ENCODE peak calls at places on chromosomes 4 and X, in seven cellular contexts. O, S, U, K, X, B and I are unnamed samples.

GRCh38 chrX:35664838-35665237 is 133.3 kb upstream of the MAGEB16 start:
- DNase-seq in U (no peak), O (no peak), K (no peak), X (no peak), B (no peak), S (no peak), I (no peak)

GRCh38 chr4:25320374-25321172 is 8.0 kb downstream of the ZCCHC4 start:
- DNase-seq in X (no peak), K (no peak), S (no peak), B (no peak), U (no peak), O (no peak), I (no peak)

GRCh38 chr4:75289843-75290616 is 224.2 kb downstream of the RCHY1 start:
- DNase-seq in X (peak), B (no peak), K (no peak), S (peak), U (peak), O (no peak), I (peak)

GRCh38 chr4:76090241-76090691 is 15.8 kb downstream of the ART3 start:
- DNase-seq in X (no peak), B (no peak), S (no peak), K (no peak), O (peak), U (no peak), I (no peak)

GRCh38 chrX:17405225-17405969 is 30.4 kb downstream of the NHS start:
- DNase-seq in U (no peak), O (no peak), B (no peak), S (no peak), K (no peak), X (no peak), I (no peak)

GRCh38 chr4:181018472-181018871 is 1224.7 kb upstream of the TENM3 start:
- DNase-seq in U (no peak), S (no peak), O (no peak), B (no peak), K (no peak), X (no peak), I (no peak)

GRCh38 chrX:87391742-87392141 is 125.9 kb upstream of the KLHL4 start:
- DNase-seq in B (no peak), K (no peak), U (no peak), S (no peak), O (no peak), X (no peak), I (no peak)

GRCh38 chr4:684611-685010 is 4.3 kb downstream of the SLC49A3 start:
- DNase-seq in B (no peak), O (no peak), K (no peak), U (no peak), X (no peak), S (no peak), I (no peak)

GRCh38 chr4:126544276-126544675 is 1088.5 kb upstream of the INTU start:
- DNase-seq in K (no peak), O (no peak), U (no peak), X (no peak), B (no peak), S (no peak), I (no peak)

GRCh38 chr4:109728385-109728784 is 1.5 kb downstream of the PLA2G12A start:
- DNase-seq in B (no peak), X (no peak), K (no peak), O (no peak), S (no peak), U (no peak), I (no peak)

GRCh38 chrX:3403748-3404147 is 57.3 kb upstream of the MXRA5 start:
- DNase-seq in X (no peak), U (no peak), K (no peak), O (no peak), S (no peak), B (no peak), I (no peak)

GRCh38 chr4:158630893-158631292 is 40.8 kb downstream of the C4orf46 start:
- DNase-seq in S (no peak), U (no peak), O (no peak), X (no peak), K (no peak), B (no peak), I (peak)

GRCh38 chr4:182808673-182809416 is 108.3 kb downstream of the DCTD start:
- DNase-seq in U (no peak), S (peak), B (no peak), O (no peak), X (no peak), K (no peak), I (no peak)

GRCh38 chr4:139085141-139085540 is 69.6 kb downstream of the NOCT start:
- DNase-seq in B (no peak), X (no peak), S (no peak), K (no peak), O (no peak), U (no peak), I (no peak)

GRCh38 chrX:9682456-9682855 is 83.2 kb downstream of the GPR143 start:
- DNase-seq in K (no peak), X (no peak), S (no peak), U (no peak), O (no peak), B (no peak), I (peak)

GRCh38 chrX:74579597-74580209 is 34.7 kb downstream of the RLIM start:
- DNase-seq in O (no peak), S (no peak), B (no peak), U (no peak), K (no peak), X (no peak), I (no peak)

GRCh38 chrX:19776753-19777152 is 110.6 kb downstream of the SH3KBP1 start:
- DNase-seq in S (no peak), B (no peak), X (no peak), U (no peak), O (no peak), K (no peak), I (no peak)

GRCh38 chr4:96676754-96677435 is 837.0 kb downstream of the PDHA2 start:
- DNase-seq in U (no peak), X (no peak), S (no peak), O (no peak), B (no peak), K (no peak), I (no peak)

GRCh38 chr4:81353861-81354260 is 117.8 kb downstream of the RASGEF1B start:
- DNase-seq in K (no peak), B (no peak), O (no peak), U (no peak), S (no peak), X (no peak), I (no peak)

GRCh38 chr4:126906466-126906865 is 726.3 kb upstream of the INTU start:
- DNase-seq in O (no peak), B (no peak), U (no peak), K (no peak), S (no peak), X (no peak), I (no peak)

GRCh38 chr4:119053245-119053644 is 82.4 kb upstream of the MYOZ2 start:
- DNase-seq in S (no peak), X (no peak), O (no peak), K (no peak), B (no peak), U (no peak), I (no peak)

GRCh38 chr4:158929939-158930344 is 161.1 kb downstream of the FNIP2 start:
- DNase-seq in S (no peak), U (no peak), K (no peak), X (no peak), O (no peak), B (no peak), I (no peak)

GRCh38 chrX:143340190-143340589 is 177.1 kb downstream of the SPANXN3 start:
- DNase-seq in O (no peak), K (no peak), X (no peak), S (no peak), B (no peak), U (no peak), I (no peak)

GRCh38 chrX:150989420-150989819 is 6.3 kb downstream of the HMGB3 start:
- DNase-seq in K (no peak), U (no peak), B (no peak), X (no peak), S (no peak), O (no peak), I (no peak)

GRCh38 chrX:146449243-146449642 is 360.3 kb upstream of the CXorf51B start:
- DNase-seq in K (no peak), O (no peak), X (no peak), B (no peak), U (no peak), S (no peak), I (no peak)

GRCh38 chr4:105060628-105061027 is 86.0 kb upstream of the TET2 start:
- DNase-seq in S (peak), K (no peak), B (no peak), O (no peak), X (peak), U (no peak), I (no peak)

GRCh38 chr4:119626420-119626819 is 2.2 kb downstream of the PDE5A start:
- DNase-seq in O (no peak), K (no peak), S (no peak), X (no peak), B (no peak), U (no peak), I (no peak)

GRCh38 chrX:85004255-85004654 is 578 bp downstream of the APOOL start:
- DNase-seq in O (no peak), U (no peak), K (no peak), X (no peak), S (no peak), B (no peak), I (no peak)

GRCh38 chr4:168637872-168638756 is 141.3 kb downstream of the PALLD start:
- DNase-seq in K (no peak), U (no peak), O (no peak), B (no peak), S (no peak), X (no peak), I (no peak)

GRCh38 chr4:99640676-99641075 is 17.0 kb downstream of the C4orf54 start:
- DNase-seq in U (no peak), O (no peak), K (no peak), B (no peak), S (no peak), X (no peak), I (no peak)

GRCh38 chrX:68084765-68085164 is 348.5 kb downstream of the OPHN1 start:
- DNase-seq in X (no peak), B (no peak), S (no peak), U (no peak), O (no peak), K (no peak), I (no peak)

GRCh38 chrX:1521459-1521956 is 15.5 kb downstream of the P2RY8 start:
- DNase-seq in X (peak), K (peak), U (no peak), O (no peak), B (no peak), S (peak), I (peak)
- TF ChIP-seq POLR2AphosphoS5 in X (no peak), K (no peak), U (no peak), O (no peak), B (no peak), S (peak), I (peak)

DNA sequence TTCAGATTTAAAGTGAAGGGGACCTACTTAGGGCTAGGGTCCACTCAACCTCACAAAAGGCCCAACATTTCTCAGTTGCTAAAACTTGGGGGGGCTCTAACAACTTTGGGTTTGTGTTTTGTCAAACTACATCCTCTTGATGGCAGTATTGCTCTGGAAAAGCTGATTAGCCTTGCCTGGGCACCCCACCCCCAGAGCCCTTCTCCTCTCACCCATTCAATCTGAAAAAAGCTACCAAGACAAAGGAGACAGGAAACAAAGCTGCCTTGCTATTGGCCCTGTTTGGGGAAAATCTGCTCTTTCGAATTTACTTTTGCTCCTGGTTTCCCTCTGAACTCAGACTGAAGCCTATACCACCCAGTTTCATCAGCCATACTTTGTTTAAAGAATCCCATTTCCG is 195.2 kb upstream of the STK26 start:
- DNase-seq in S (peak), O (peak), U (no peak), B (no peak), X (no peak), K (no peak), I (no peak)
- TF ChIP-seq POLR2A in S (no peak), O (peak), U (no peak), B (no peak), X (no peak), K (no peak), I (no peak)

GRCh38 chr4:2516635-2517034 is 19.8 kb upstream of the FAM193A start:
- DNase-seq in O (no peak), X (no peak), U (no peak), K (no peak), S (no peak), B (no peak), I (no peak)
- TF ChIP-seq POLR2AphosphoS5 in O (no peak), X (no peak), U (no peak), K (no peak), S (no peak), B (no peak), I (no peak)

GRCh38 chr4:70838972-70839536 is 636 bp downstream of the GRSF1 start:
- DNase-seq in O (peak), B (peak), U (peak), S (no peak), K (peak), X (peak), I (peak)

GRCh38 chr4:70838400-70838971 is 1.2 kb downstream of the GRSF1 start:
- DNase-seq in O (no peak), U (no peak), X (peak), B (no peak), S (no peak), K (no peak), I (no peak)

GRCh38 chr4:70842761-70843435 is 3.2 kb upstream of the GRSF1 start:
- DNase-seq in X (no peak), S (no peak), O (no peak), B (no peak), U (no peak), K (no peak), I (no peak)

GRCh38 chr4:70841951-70842350 is 2.3 kb upstream of the GRSF1 start:
- DNase-seq in O (no peak), X (no peak), K (no peak), S (no peak), B (no peak), U (no peak), I (no peak)

GRCh38 chr4:70839537-70840093 is at the start of gene GRSF1:
- DNase-seq in S (peak), X (peak), B (peak), K (peak), O (peak), U (peak), I (peak)
- TF ChIP-seq POLR2A in S (peak), X (peak), B (peak), K (peak), O (peak), U (no peak), I (peak)

DNA sequence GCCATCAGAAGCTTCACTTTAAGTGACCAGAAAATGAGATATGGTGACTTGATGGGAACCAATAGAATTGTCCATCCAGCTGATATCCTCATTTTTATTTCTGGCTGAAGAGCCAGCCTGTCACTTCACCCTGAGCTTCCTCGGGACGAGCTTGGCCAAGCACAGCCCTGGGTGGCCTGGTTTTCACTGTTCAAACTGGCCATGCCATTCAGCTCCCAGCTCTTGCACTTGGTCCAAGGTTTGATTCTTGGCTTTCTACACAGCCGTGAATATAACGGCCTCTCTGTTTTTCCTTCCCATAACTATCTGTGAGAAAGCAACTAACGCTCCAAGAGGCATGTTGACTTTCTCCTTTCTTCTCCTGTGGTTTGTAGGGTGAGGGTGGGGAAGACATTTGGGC is 71.9 kb downstream of the LIMCH1 start:
- DNase-seq in U (no peak), K (no peak), O (no peak), B (no peak), S (no peak), X (no peak), I (no peak)
- TF ChIP-seq POLR2AphosphoS5 in U (no peak), K (no peak), O (no peak), B (no peak), S (no peak), X (no peak), I (no peak)

GRCh38 chr4:7530932-7531639 is 96.4 kb upstream of the PSAPL1 start:
- DNase-seq in O (no peak), K (no peak), B (no peak), X (no peak), S (no peak), U (no peak), I (no peak)
- TF ChIP-seq POLR2A in O (no peak), K (no peak), B (no peak), X (no peak), S (no peak), U (no peak), I (no peak)

GRCh38 chr4:89447543-89447942 is 139.9 kb upstream of the GPRIN3 start:
- DNase-seq in K (no peak), S (no peak), X (no peak), O (no peak), B (no peak), U (no peak), I (no peak)
- TF ChIP-seq POLR2AphosphoS5 in K (no peak), S (no peak), X (no peak), O (no peak), B (no peak), U (no peak), I (no peak)

GRCh38 chr4:147985376-147985775 is 253.5 kb downstream of the ARHGAP10 start:
- DNase-seq in S (no peak), B (no peak), K (no peak), X (no peak), U (no peak), O (no peak), I (no peak)

GRCh38 chr4:147987252-147987651 is 255.4 kb downstream of the ARHGAP10 start:
- DNase-seq in X (no peak), B (no peak), K (no peak), U (no peak), O (no peak), S (no peak), I (no peak)

GRCh38 chr4:147981305-147981704 is 249.4 kb downstream of the ARHGAP10 start:
- DNase-seq in K (no peak), B (no peak), X (no peak), S (peak), O (no peak), U (no peak), I (no peak)

GRCh38 chr4:147984778-147985138 is 252.9 kb downstream of the ARHGAP10 start:
- DNase-seq in X (no peak), K (no peak), B (no peak), S (no peak), O (no peak), U (no peak), I (no peak)

GRCh38 chr4:147984065-147984777 is 252.3 kb downstream of the ARHGAP10 start:
- DNase-seq in O (peak), K (no peak), X (no peak), B (no peak), S (no peak), U (no peak), I (peak)
- TF ChIP-seq POLR2A in O (no peak), K (no peak), X (no peak), B (no peak), S (no peak), U (no peak), I (no peak)

GRCh38 chrX:107562482-107562881 is 65.8 kb upstream of the PRPS1 start:
- DNase-seq in U (no peak), S (no peak), B (no peak), O (no peak), K (no peak), X (no peak), I (no peak)
- TF ChIP-seq POLR2AphosphoS5 in U (no peak), S (no peak), B (no peak), O (no peak), K (no peak), X (no peak), I (no peak)

GRCh38 chrX:66018585-66019309 is 21.1 kb downstream of the VSIG4 start:
- DNase-seq in K (no peak), S (no peak), B (no peak), X (no peak), U (no peak), O (peak), I (no peak)
- TF ChIP-seq POLR2A in K (no peak), S (no peak), B (no peak), X (no peak), U (no peak), O (peak), I (no peak)